ENCODE peak calls at places on chromosome 12, in six cellular contexts. H, K, U, I, Y and E are unnamed samples.
A peak's percentile ranks its signal among the peaks of the same experiment; 100 is the strongest.

GRCh38 chr12:12563529-12563928 is 866 bp upstream of the DUSP16 start:
- DNase-seq in K (no peak), I (no peak), H (no peak), Y (peak; percentile 31), U (peak; percentile 60), E (no peak)

GRCh38 chr12:98456583-98457573 is 58.5 kb upstream of the TMPO start:
- DNase-seq in I (no peak), K (peak; percentile 78), Y (peak; percentile 78), H (no peak), U (peak; percentile 72), E (peak; percentile 74)

GRCh38 chr12:103905730-103906349 is 24.4 kb upstream of the HSP90B1 start:
- DNase-seq in H (no peak), K (no peak), I (no peak), U (no peak), Y (no peak), E (no peak)

GRCh38 chr12:39351153-39351552 is 91.8 kb downstream of the KIF21A start:
- DNase-seq in U (no peak), K (no peak), H (no peak), Y (no peak), I (no peak), E (no peak)

GRCh38 chr12:94714378-94714777 is 64.0 kb upstream of the TMCC3 start:
- DNase-seq in K (no peak), H (peak; percentile 85), Y (no peak), U (peak; percentile 90), I (no peak), E (no peak)

GRCh38 chr12:89707623-89707991 is 1.0 kb downstream of the ATP2B1 start:
- DNase-seq in U (no peak), I (no peak), H (peak; percentile 21), K (peak; percentile 59), Y (no peak), E (peak; percentile 49)

GRCh38 chr12:115599251-115599811 is 678.2 kb downstream of the MED13L start:
- DNase-seq in Y (peak; percentile 3), U (peak; percentile 69), H (no peak), K (peak; percentile 42), I (no peak), E (no peak)

GRCh38 chr12:46445093-46445492 is 72.5 kb upstream of the SLC38A2 start:
- DNase-seq in U (no peak), K (no peak), Y (no peak), H (no peak), I (no peak), E (no peak)

GRCh38 chr12:5200276-5201087 is 156.8 kb downstream of the KCNA5 start:
- DNase-seq in H (peak; percentile 26), Y (peak; percentile 23), I (no peak), U (no peak), K (peak; percentile 91), E (peak; percentile 90)

GRCh38 chr12:16449459-16449858 is 102.0 kb downstream of the MGST1 start:
- DNase-seq in I (no peak), K (no peak), U (no peak), H (no peak), Y (no peak), E (no peak)

GRCh38 chr12:29807125-29807524 is 23.4 kb upstream of the TMTC1 start:
- DNase-seq in K (no peak), I (no peak), U (peak; percentile 21), Y (no peak), H (no peak), E (no peak)

GRCh38 chr12:42119085-42119633 is 25.5 kb downstream of the GXYLT1 start:
- DNase-seq in Y (peak; percentile 75), U (peak; percentile 86), H (no peak), I (no peak), K (no peak), E (no peak)

GRCh38 chr12:25162866-25163265 is 32.1 kb downstream of the DNAI7 start:
- DNase-seq in U (no peak), H (no peak), Y (no peak), I (no peak), K (no peak), E (no peak)

GRCh38 chr12:63420206-63420644 is 248.1 kb downstream of the DPY19L2 start:
- DNase-seq in I (no peak), Y (peak; percentile 50), U (peak; percentile 52), H (no peak), K (peak; percentile 90), E (peak; percentile 80)

GRCh38 chr12:119990382-119990874 is 1.4 kb downstream of the BICDL1 start:
- DNase-seq in I (no peak), H (no peak), Y (no peak), K (no peak), U (no peak), E (no peak)

GRCh38 chr12:23655112-23655511 is 294.4 kb downstream of the SOX5 start:
- DNase-seq in H (no peak), U (no peak), K (no peak), Y (no peak), I (no peak), E (no peak)

GRCh38 chr12:67391034-67391433 is 121.9 kb downstream of the CAND1 start:
- DNase-seq in I (no peak), Y (no peak), H (no peak), U (no peak), K (no peak), E (no peak)

GRCh38 chr12:45966486-45966885 is 23.9 kb downstream of the SCAF11 start:
- DNase-seq in K (no peak), Y (peak; percentile 80), U (peak; percentile 92), I (no peak), H (no peak), E (no peak)

GRCh38 chr12:56321027-56321426 is 5.2 kb upstream of the CNPY2 start:
- DNase-seq in Y (no peak), I (no peak), U (no peak), K (no peak), H (no peak), E (no peak)

GRCh38 chr12:57549909-57550627 is at the start of gene KIF5A:
- DNase-seq in I (peak; percentile 6), U (peak; percentile 24), Y (peak; percentile 58), K (peak; percentile 86), H (no peak), E (peak; percentile 80)

GRCh38 chr12:87464565-87464964 is 564.6 kb downstream of the C12orf50 start:
- DNase-seq in I (no peak), K (no peak), H (no peak), Y (peak; percentile 79), U (no peak), E (no peak)

GRCh38 chr12:102300824-102301461 is 103.3 kb upstream of the PMCH start:
- DNase-seq in Y (peak; percentile 6), H (no peak), I (no peak), K (peak; percentile 71), U (peak; percentile 59), E (peak; percentile 21)

GRCh38 chr12:32535260-32535999 is 136.1 kb downstream of the FGD4 start:
- DNase-seq in I (no peak), Y (peak; percentile 78), U (peak; percentile 74), K (peak; percentile 61), H (peak; percentile 84), E (peak; percentile 46)

GRCh38 chr12:89678225-89678624 is 30.4 kb downstream of the ATP2B1 start:
- DNase-seq in I (no peak), K (no peak), Y (no peak), U (no peak), H (no peak), E (no peak)

GRCh38 chr12:44021471-44021971 is 185.6 kb downstream of the TMEM117 start:
- DNase-seq in Y (no peak), K (no peak), U (peak; percentile 1), I (no peak), H (no peak), E (no peak)